ENCODE peak calls at places on chromosome 13, in four cellular contexts. E, T, R and D are unnamed samples.

GRCh38 chr13:111516712-111517640 is 196.5 kb downstream of the TEX29 start:
- ATAC-seq in T (no peak), R (no peak), E (peak; percentile 49), D (no peak)

GRCh38 chr13:101492251-101492910 is 39.9 kb downstream of the ITGBL1 start:
- ATAC-seq in T (no peak), R (no peak), E (no peak), D (no peak)

GRCh38 chr13:49020940-49021548 is 45.3 kb downstream of the FNDC3A start:
- ATAC-seq in R (no peak), E (no peak), T (no peak), D (no peak)

GRCh38 chr13:102586615-102587014 is 10.2 kb upstream of the TPP2 start:
- ATAC-seq in R (no peak), E (no peak), T (no peak), D (no peak)

GRCh38 chr13:93767917-93768422 is 541.4 kb downstream of the GPC6 start:
- ATAC-seq in T (no peak), R (no peak), E (peak; percentile 94), D (no peak)

GRCh38 chr13:60627071-60627686 is 230.2 kb downstream of the TDRD3 start:
- ATAC-seq in R (no peak), E (peak; percentile 98), T (no peak), D (no peak)

GRCh38 chr13:113337556-113337955 is 26.4 kb downstream of the GRTP1 start:
- ATAC-seq in E (no peak), R (no peak), T (no peak), D (no peak)

GRCh38 chr13:97028441-97029299 is 34.4 kb upstream of the OXGR1 start:
- ATAC-seq in E (peak; percentile 36), R (no peak), T (no peak), D (peak; percentile 31)

GRCh38 chr13:72545030-72545719 is 182.3 kb downstream of the MZT1 start:
- ATAC-seq in R (no peak), T (no peak), E (peak; percentile 99), D (no peak)

GRCh38 chr13:98352226-98352625 is 175.2 kb upstream of the RNF113B start:
- ATAC-seq in R (no peak), T (no peak), E (no peak), D (no peak)

GRCh38 chr13:105031306-105031705 is 1504.2 kb downstream of the EFNB2 start:
- ATAC-seq in E (no peak), T (no peak), R (no peak), D (no peak)

GRCh38 chr13:32528358-32528757 is 10.2 kb downstream of the N4BP2L2 start:
- ATAC-seq in T (no peak), E (no peak), R (no peak), D (no peak)

GRCh38 chr13:101416181-101417042 is at the start of gene NALCN:
- ATAC-seq in E (peak; percentile 82), R (peak; percentile 90), T (no peak), D (peak; percentile 65)

GRCh38 chr13:30685320-30685859 is 50.0 kb upstream of the ALOX5AP start:
- ATAC-seq in E (no peak), R (no peak), T (no peak), D (no peak)

GRCh38 chr13:111429064-111429558 is 108.7 kb downstream of the TEX29 start:
- ATAC-seq in E (peak; percentile 96), T (peak; percentile 59), R (no peak), D (no peak)

GRCh38 chr13:109593230-109593629 is 193.2 kb downstream of the IRS2 start:
- ATAC-seq in E (peak; percentile 74), R (no peak), T (no peak), D (no peak)

GRCh38 chr13:98422046-98422445 is 154.9 kb downstream of the STK24 start:
- ATAC-seq in T (no peak), E (no peak), R (no peak), D (no peak)

DNA sequence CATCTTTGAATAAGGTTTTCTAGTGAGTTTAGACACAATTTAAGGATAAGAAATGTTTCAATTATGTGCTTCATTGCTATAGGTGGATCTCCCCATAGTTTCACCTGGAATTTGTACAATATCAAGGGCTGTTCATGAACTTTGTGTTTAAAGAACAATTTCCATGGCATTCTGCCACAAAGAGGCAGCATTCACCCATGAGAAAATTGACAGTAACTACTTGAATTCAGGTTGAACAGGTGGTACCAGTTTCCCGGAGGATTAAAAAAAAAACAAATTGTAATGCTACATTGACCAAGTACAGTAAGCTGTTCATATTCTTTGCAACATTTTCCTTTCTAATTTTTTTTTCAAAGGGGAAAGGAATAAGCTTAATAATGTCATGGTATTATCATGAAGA is 9.1 kb downstream of the SLITRK5 start:
- ATAC-seq in T (no peak), R (no peak), E (no peak), D (no peak)
- TF ChIP-seq CTCF in T (no peak), R (no peak), E (peak; percentile 14), D (no peak)

GRCh38 chr13:22837980-22838615 is 342.7 kb upstream of the SGCG start:
- ATAC-seq in R (no peak), E (no peak), T (no peak), D (no peak)
- H3K4me3 ChIP-seq in R (peak overlapping the region; percentile 49), E (no peak overlapping the region), T (no peak overlapping the region), D (peak overlapping the region; percentile 46)

GRCh38 chr13:70310720-70311119 is 202.5 kb upstream of the KLHL1 start:
- ATAC-seq in T (no peak), E (peak; percentile 97), R (peak; percentile 47), D (no peak)
- TF ChIP-seq CTCF in T (no peak), E (peak; percentile 57), R (no peak), D (no peak)

DNA sequence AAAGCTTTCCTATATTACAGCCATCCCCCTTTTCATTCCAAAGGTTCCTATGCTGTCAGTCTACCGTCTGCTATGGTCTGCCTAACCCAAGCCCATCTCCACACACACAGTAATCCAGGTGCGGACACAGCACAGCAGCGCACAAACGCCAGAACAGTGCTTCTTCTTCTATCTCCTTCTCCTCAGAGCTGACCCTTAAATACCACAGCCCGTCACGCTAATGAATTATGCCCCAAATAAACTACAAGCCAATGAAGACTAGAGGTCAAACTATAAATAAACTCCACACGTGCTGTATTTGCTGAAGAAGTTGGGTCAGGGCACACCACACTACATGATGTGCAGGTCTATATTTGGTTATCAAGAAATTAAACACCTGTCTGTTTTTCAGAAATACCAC is 71.8 kb downstream of the TBC1D4 start:
- ATAC-seq in E (no peak), T (no peak), R (peak; percentile 86), D (no peak)
- H3K4me3 ChIP-seq in E (no peak overlapping the region), T (no peak overlapping the region), R (peak overlapping the region; percentile 37), D (no peak overlapping the region)

DNA sequence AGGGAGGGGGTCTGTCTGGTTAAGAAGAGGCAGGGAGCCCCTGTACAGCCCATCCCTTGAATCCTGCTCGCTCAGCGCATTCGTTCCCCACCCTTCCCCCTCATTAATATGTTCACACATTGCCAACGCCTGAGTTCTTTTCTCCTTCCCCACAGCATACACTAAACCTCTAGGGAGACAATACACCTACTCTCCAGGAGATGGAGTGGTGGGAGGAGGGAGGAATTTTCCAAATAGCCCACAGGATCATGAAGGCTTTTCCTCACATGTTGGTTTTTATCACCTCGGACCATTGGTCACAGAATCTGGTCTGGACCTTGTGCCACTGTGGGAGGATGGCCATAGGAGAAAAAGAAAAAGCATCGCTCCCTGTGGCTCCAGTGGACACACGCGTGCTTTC is 294.9 kb downstream of the SHISA2 start:
- ATAC-seq in T (no peak), E (no peak), R (no peak), D (no peak)
- TF ChIP-seq CTCF in T (no peak), E (no peak), R (no peak), D (no peak)

GRCh38 chr13:44431150-44431549 is 57.5 kb downstream of the SERP2 start:
- ATAC-seq in E (peak; percentile 65), T (no peak), R (no peak), D (no peak)

GRCh38 chr13:44432595-44432994 is 59.0 kb downstream of the SERP2 start:
- ATAC-seq in E (no peak), R (no peak), T (no peak), D (no peak)

GRCh38 chr13:44434441-44435141 is 61.0 kb downstream of the SERP2 start:
- ATAC-seq in T (no peak), R (no peak), E (no peak), D (no peak)

GRCh38 chr13:44435142-44435982 is 61.7 kb downstream of the SERP2 start:
- ATAC-seq in T (peak; percentile 84), E (peak; percentile 76), R (peak; percentile 83), D (peak; percentile 83)

DNA sequence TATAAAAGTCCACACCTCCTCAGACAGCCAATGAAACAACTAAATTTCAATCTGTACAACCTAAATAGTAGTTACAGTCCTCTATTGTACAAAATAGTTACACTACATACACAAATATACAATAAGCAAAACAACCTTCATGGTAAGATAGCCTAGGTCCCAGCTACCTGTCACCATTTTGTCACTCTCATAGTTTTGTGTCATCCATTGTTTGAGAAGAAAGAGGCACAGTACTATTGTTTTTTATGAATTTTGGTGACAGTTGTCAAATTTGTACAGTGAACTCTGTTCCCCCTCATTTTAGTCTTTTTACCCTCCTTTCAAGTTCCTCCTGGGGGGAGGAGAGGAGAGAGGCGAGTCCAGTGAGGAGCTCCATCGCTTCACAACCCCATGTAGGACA is 60.2 kb downstream of the SERP2 start:
- ATAC-seq in R (no peak), T (no peak), E (no peak), D (no peak)
- H3K4me3 ChIP-seq in R (peak overlapping the region; percentile 90), T (no peak overlapping the region), E (no peak overlapping the region), D (peak overlapping the region; percentile 61)